ENCODE peak calls at places on chromosomes 5 and 9, in nine cellular contexts. K, W, G, Z, J, A, U, Y and B are unnamed samples.

GRCh38 chr5:657570-657969 is 35.6 kb downstream of the TPPP start:
- DNase-seq in Y (peak), J (no peak), Z (peak), W (no peak), U (no peak), A (no peak), G (no peak), K (peak), B (no peak)

GRCh38 chr5:76690704-76691469 is 25.0 kb upstream of the F2R start:
- DNase-seq in Y (no peak), J (peak), U (no peak), Z (peak), K (no peak), G (no peak), A (no peak), W (no peak), B (peak)

GRCh38 chr9:114484854-114485443 is 20.3 kb downstream of the WHRN start:
- DNase-seq in A (no peak), W (no peak), Z (peak), G (no peak), U (no peak), Y (peak), J (no peak), K (no peak), B (no peak)

GRCh38 chr9:114732842-114733241 is 50.9 kb upstream of the TEX48 start:
- DNase-seq in W (no peak), G (no peak), Z (peak), U (no peak), K (no peak), Y (no peak), J (no peak), A (no peak), B (no peak)

GRCh38 chr5:134510970-134511795 is 14.3 kb upstream of the JADE2 start:
- DNase-seq in A (no peak), Z (peak), W (no peak), Y (no peak), J (peak), G (no peak), U (no peak), K (no peak), B (no peak)

GRCh38 chr9:114273461-114273881 is 49.4 kb upstream of the ORM1 start:
- DNase-seq in J (peak), Z (no peak), A (no peak), U (no peak), K (no peak), W (no peak), G (no peak), Y (no peak), B (no peak)

GRCh38 chr9:106846847-106847246 is 16.1 kb upstream of the ZNF462 start:
- DNase-seq in W (no peak), K (no peak), Z (no peak), G (no peak), J (no peak), A (no peak), Y (no peak), U (no peak), B (no peak)

GRCh38 chr9:20557286-20557685 is 65.0 kb downstream of the MLLT3 start:
- DNase-seq in G (no peak), Y (no peak), Z (no peak), U (no peak), K (no peak), W (no peak), J (no peak), A (no peak), B (no peak)

GRCh38 chr9:26723486-26723885 is 169.1 kb downstream of the CAAP1 start:
- DNase-seq in G (no peak), A (peak), Z (peak), U (no peak), Y (peak), W (peak), J (peak), K (no peak), B (peak)

GRCh38 chr5:17132444-17133083 is 84.9 kb upstream of the BASP1 start:
- DNase-seq in J (no peak), Z (peak), A (peak), K (no peak), U (no peak), Y (peak), G (no peak), W (peak), B (no peak)